ENCODE peak calls at places on chromosomes 2 and 18, in seven cellular contexts. One of them, this sample, is unnamed.

GRCh38 chr2:204315236-204315662 is 230.0 kb upstream of the PARD3B start:
- DNase-seq in lower leg skin: no peak
- DNase-seq in ovary: no peak
- DNase-seq in right lobe of liver: peak
- DNase-seq in body of pancreas: no peak
- DNase-seq in esophagus squamous epithelium: no peak
- DNase-seq in HCT116: no peak
- DNase-seq in this sample: no peak

GRCh38 chr2:3430211-3430610 is 50.7 kb downstream of the TRAPPC12 start:
- DNase-seq in lower leg skin: no peak
- DNase-seq in ovary: no peak
- DNase-seq in right lobe of liver: no peak
- DNase-seq in body of pancreas: no peak
- DNase-seq in esophagus squamous epithelium: no peak
- DNase-seq in HCT116: no peak
- DNase-seq in this sample: no peak

GRCh38 chr18:79385749-79386341 is 9.9 kb upstream of the NFATC1 start:
- DNase-seq in lower leg skin: peak
- DNase-seq in ovary: no peak
- DNase-seq in right lobe of liver: no peak
- DNase-seq in body of pancreas: no peak
- DNase-seq in esophagus squamous epithelium: no peak
- DNase-seq in HCT116: no peak
- DNase-seq in this sample: no peak

GRCh38 chr2:223416826-223417610 is 185.1 kb downstream of the SCG2 start:
- DNase-seq in lower leg skin: no peak
- DNase-seq in ovary: no peak
- DNase-seq in right lobe of liver: no peak
- DNase-seq in body of pancreas: no peak
- DNase-seq in esophagus squamous epithelium: no peak
- DNase-seq in HCT116: no peak
- DNase-seq in this sample: no peak

GRCh38 chr2:127106457-127106997 is 427 bp downstream of the BIN1 start:
- DNase-seq in lower leg skin: peak
- DNase-seq in ovary: peak
- DNase-seq in right lobe of liver: peak
- DNase-seq in body of pancreas: peak
- DNase-seq in esophagus squamous epithelium: no peak
- DNase-seq in HCT116: no peak
- DNase-seq in this sample: no peak

GRCh38 chr18:12011962-12012549 is 30.7 kb downstream of the IMPA2 start:
- DNase-seq in lower leg skin: no peak
- DNase-seq in ovary: no peak
- DNase-seq in right lobe of liver: no peak
- DNase-seq in body of pancreas: peak
- DNase-seq in esophagus squamous epithelium: no peak
- DNase-seq in HCT116: no peak
- DNase-seq in this sample: no peak

GRCh38 chr2:206392118-206392517 is 51.2 kb upstream of the ADAM23 start:
- DNase-seq in lower leg skin: no peak
- DNase-seq in ovary: no peak
- DNase-seq in right lobe of liver: no peak
- DNase-seq in body of pancreas: peak
- DNase-seq in esophagus squamous epithelium: no peak
- DNase-seq in HCT116: peak
- DNase-seq in this sample: no peak

GRCh38 chr2:240685771-240686371 is 3.2 kb upstream of the AQP12B start:
- DNase-seq in lower leg skin: peak
- DNase-seq in ovary: no peak
- DNase-seq in right lobe of liver: peak
- DNase-seq in body of pancreas: peak
- DNase-seq in esophagus squamous epithelium: no peak
- DNase-seq in HCT116: no peak
- DNase-seq in this sample: no peak

GRCh38 chr18:40055262-40055661 is 1899.8 kb upstream of the PIK3C3 start:
- DNase-seq in lower leg skin: no peak
- DNase-seq in ovary: no peak
- DNase-seq in right lobe of liver: no peak
- DNase-seq in body of pancreas: no peak
- DNase-seq in esophagus squamous epithelium: no peak
- DNase-seq in HCT116: no peak
- DNase-seq in this sample: no peak

GRCh38 chr18:7941533-7941932 is 374.4 kb downstream of the PTPRM start:
- DNase-seq in lower leg skin: no peak
- DNase-seq in ovary: no peak
- DNase-seq in right lobe of liver: no peak
- DNase-seq in body of pancreas: peak
- DNase-seq in esophagus squamous epithelium: no peak
- DNase-seq in HCT116: no peak
- DNase-seq in this sample: no peak

GRCh38 chr2:226671177-226671676 is 128.4 kb downstream of the IRS1 start:
- DNase-seq in lower leg skin: no peak
- DNase-seq in ovary: no peak
- DNase-seq in right lobe of liver: no peak
- DNase-seq in body of pancreas: no peak
- DNase-seq in esophagus squamous epithelium: no peak
- DNase-seq in HCT116: no peak
- DNase-seq in this sample: no peak

GRCh38 chr2:157504623-157505022 is 60.7 kb upstream of the CYTIP start:
- DNase-seq in lower leg skin: no peak
- DNase-seq in ovary: no peak
- DNase-seq in right lobe of liver: no peak
- DNase-seq in body of pancreas: no peak
- DNase-seq in esophagus squamous epithelium: no peak
- DNase-seq in HCT116: no peak
- DNase-seq in this sample: no peak

GRCh38 chr2:86825020-86825727 is 34.5 kb upstream of the CD8A start:
- DNase-seq in lower leg skin: no peak
- DNase-seq in ovary: no peak
- DNase-seq in right lobe of liver: no peak
- DNase-seq in body of pancreas: no peak
- DNase-seq in esophagus squamous epithelium: no peak
- DNase-seq in HCT116: no peak
- DNase-seq in this sample: no peak

GRCh38 chr18:28073658-28074057 is 103.3 kb downstream of the CDH2 start:
- DNase-seq in lower leg skin: no peak
- DNase-seq in ovary: no peak
- DNase-seq in right lobe of liver: no peak
- DNase-seq in body of pancreas: no peak
- DNase-seq in esophagus squamous epithelium: no peak
- DNase-seq in HCT116: no peak
- DNase-seq in this sample: no peak

GRCh38 chr2:30267576-30267975 is 36.2 kb downstream of the LBH start:
- DNase-seq in lower leg skin: no peak
- DNase-seq in ovary: no peak
- DNase-seq in right lobe of liver: no peak
- DNase-seq in body of pancreas: no peak
- DNase-seq in esophagus squamous epithelium: no peak
- DNase-seq in HCT116: no peak
- DNase-seq in this sample: no peak

GRCh38 chr18:50973367-50974126 is 5.7 kb downstream of the ELAC1 start:
- DNase-seq in lower leg skin: no peak
- DNase-seq in ovary: no peak
- DNase-seq in right lobe of liver: no peak
- DNase-seq in body of pancreas: no peak
- DNase-seq in esophagus squamous epithelium: no peak
- DNase-seq in HCT116: no peak
- DNase-seq in this sample: no peak

GRCh38 chr2:172275239-172275638 is 152.1 kb upstream of the ITGA6 start:
- DNase-seq in lower leg skin: no peak
- DNase-seq in ovary: no peak
- DNase-seq in right lobe of liver: no peak
- DNase-seq in body of pancreas: no peak
- DNase-seq in esophagus squamous epithelium: no peak
- DNase-seq in HCT116: no peak
- DNase-seq in this sample: no peak

GRCh38 chr2:128315122-128315828 is 3.4 kb downstream of the HS6ST1 start:
- DNase-seq in lower leg skin: peak
- DNase-seq in ovary: no peak
- DNase-seq in right lobe of liver: no peak
- DNase-seq in body of pancreas: peak
- DNase-seq in esophagus squamous epithelium: no peak
- DNase-seq in HCT116: no peak
- DNase-seq in this sample: peak

GRCh38 chr2:157339965-157340655 is 14.5 kb upstream of the ERMN start:
- DNase-seq in lower leg skin: no peak
- DNase-seq in ovary: no peak
- DNase-seq in right lobe of liver: no peak
- DNase-seq in body of pancreas: no peak
- DNase-seq in esophagus squamous epithelium: no peak
- DNase-seq in HCT116: no peak
- DNase-seq in this sample: no peak

GRCh38 chr2:157291018-157291417 is 33.5 kb downstream of the GALNT5 start:
- DNase-seq in lower leg skin: no peak
- DNase-seq in ovary: no peak
- DNase-seq in right lobe of liver: no peak
- DNase-seq in body of pancreas: no peak
- DNase-seq in esophagus squamous epithelium: no peak
- DNase-seq in HCT116: no peak
- DNase-seq in this sample: no peak

GRCh38 chr18:67705748-67706147 is 189.2 kb upstream of the DSEL start:
- DNase-seq in lower leg skin: no peak
- DNase-seq in ovary: no peak
- DNase-seq in right lobe of liver: no peak
- DNase-seq in body of pancreas: no peak
- DNase-seq in esophagus squamous epithelium: no peak
- DNase-seq in HCT116: no peak
- DNase-seq in this sample: no peak

DNA sequence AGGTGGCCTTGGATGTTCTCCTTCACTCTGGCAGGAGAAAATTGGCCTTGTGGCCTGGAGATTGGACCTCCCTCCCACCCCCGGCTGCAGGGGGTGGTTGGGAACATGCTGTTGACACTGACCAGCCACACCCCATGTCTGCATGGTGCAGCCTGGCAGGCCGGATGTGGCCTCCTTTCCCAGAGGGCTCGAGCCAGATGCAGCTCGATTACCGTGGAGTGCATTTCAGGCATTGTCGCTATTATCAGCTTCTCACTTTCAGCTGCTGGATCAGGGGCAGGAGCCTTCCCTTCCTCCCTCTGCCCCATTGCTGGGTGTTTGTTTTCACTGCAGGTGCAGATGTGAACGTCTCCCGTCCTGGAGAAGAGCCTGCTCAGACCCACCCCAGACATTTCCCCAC is 211.0 kb upstream of the SIX2 start:
- DNase-seq in lower leg skin: no peak
- DNase-seq in ovary: no peak
- DNase-seq in right lobe of liver: no peak
- DNase-seq in body of pancreas: no peak
- DNase-seq in esophagus squamous epithelium: no peak
- DNase-seq in HCT116: no peak
- DNase-seq in this sample: no peak
- H3K4me3 ChIP-seq in lower leg skin: no peak
- H3K4me3 ChIP-seq in ovary: no peak
- H3K4me3 ChIP-seq in right lobe of liver: no peak
- H3K4me3 ChIP-seq in body of pancreas: no peak
- H3K4me3 ChIP-seq in esophagus squamous epithelium: no peak
- H3K4me3 ChIP-seq in HCT116: no peak
- H3K4me3 ChIP-seq in this sample: no peak

GRCh38 chr18:3449702-3450357 is at the start of gene TGIF1:
- DNase-seq in lower leg skin: peak
- DNase-seq in ovary: peak
- DNase-seq in right lobe of liver: peak
- DNase-seq in body of pancreas: peak
- DNase-seq in esophagus squamous epithelium: peak
- DNase-seq in HCT116: peak
- DNase-seq in this sample: peak
- TF ChIP-seq POLR2A in lower leg skin: peak
- TF ChIP-seq POLR2A in ovary: peak
- TF ChIP-seq POLR2A in right lobe of liver: peak
- TF ChIP-seq POLR2A in body of pancreas: peak
- TF ChIP-seq POLR2A in esophagus squamous epithelium: peak
- TF ChIP-seq POLR2A in HCT116: peak
- TF ChIP-seq POLR2A in this sample: peak

DNA sequence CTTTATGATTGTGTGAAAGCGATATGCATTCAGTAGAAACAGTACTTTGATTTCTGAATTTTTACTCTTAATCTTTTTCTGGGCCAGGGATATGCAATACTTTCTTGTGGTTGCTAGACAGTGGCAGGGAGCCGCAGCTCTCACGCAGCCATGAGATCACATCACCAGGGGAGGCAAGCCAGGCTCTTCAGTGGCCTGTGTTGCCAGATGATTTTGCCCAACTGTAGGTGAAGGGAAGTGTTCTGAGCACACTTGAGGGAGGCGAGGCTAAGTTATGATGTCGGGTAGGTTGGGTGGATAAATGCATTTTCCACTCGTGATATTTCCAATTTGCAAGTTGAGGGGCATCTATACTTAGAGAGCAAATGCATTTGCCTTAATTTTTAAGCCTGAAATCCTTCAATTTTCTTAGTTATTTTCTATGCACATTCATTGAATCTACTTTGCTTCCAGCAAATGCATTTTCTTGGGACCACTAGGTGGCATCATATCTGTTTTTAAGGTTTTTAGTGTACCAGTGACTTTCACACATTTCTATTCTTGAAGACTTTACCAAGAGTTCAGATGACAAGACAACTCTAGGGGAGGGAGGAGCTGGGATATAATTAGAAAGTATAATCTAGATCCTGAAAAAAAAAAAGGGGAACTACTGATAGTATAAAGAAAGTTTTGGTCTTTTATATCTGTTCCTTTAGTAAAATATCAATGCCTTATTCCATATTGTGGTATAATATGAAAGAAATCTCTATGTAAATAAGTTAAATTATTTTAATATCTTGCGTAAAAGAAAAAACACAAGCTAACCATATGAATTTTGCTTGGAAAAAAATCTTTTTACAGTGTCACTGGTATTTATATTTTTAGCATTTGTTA is 643.3 kb downstream of the SOCS6 start:
- DNase-seq in lower leg skin: no peak
- DNase-seq in ovary: no peak
- DNase-seq in right lobe of liver: no peak
- DNase-seq in body of pancreas: no peak
- DNase-seq in esophagus squamous epithelium: no peak
- DNase-seq in HCT116: no peak
- DNase-seq in this sample: peak
- TF ChIP-seq CTCF in lower leg skin: no peak
- TF ChIP-seq CTCF in ovary: no peak
- TF ChIP-seq CTCF in right lobe of liver: peak
- TF ChIP-seq CTCF in body of pancreas: no peak
- TF ChIP-seq CTCF in esophagus squamous epithelium: peak
- TF ChIP-seq CTCF in HCT116: peak
- TF ChIP-seq CTCF in this sample: peak

DNA sequence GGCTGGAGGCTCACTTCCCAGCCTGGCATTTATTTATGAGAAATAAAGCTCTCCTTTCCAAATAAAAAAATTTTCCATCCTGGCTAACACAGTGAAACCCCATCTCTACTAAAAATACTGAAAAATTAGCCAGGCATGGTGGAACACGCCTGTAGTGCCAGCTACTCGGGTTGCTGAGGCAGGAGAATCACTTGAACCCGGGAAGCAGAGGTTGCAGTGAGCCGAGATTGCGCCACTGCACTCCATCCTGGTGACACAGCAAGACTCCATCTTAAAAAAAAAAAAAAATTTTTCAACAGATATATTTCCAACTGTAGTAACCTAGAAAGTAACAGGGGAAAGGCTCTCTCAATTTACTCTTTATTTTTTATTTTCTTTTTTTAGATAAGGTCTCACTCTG is 6.1 kb upstream of the PCBP1 start:
- DNase-seq in lower leg skin: peak
- DNase-seq in ovary: no peak
- DNase-seq in right lobe of liver: no peak
- DNase-seq in body of pancreas: no peak
- DNase-seq in esophagus squamous epithelium: no peak
- DNase-seq in HCT116: no peak
- DNase-seq in this sample: no peak
- H3K4me3 ChIP-seq in lower leg skin: no peak
- H3K4me3 ChIP-seq in ovary: no peak
- H3K4me3 ChIP-seq in right lobe of liver: no peak
- H3K4me3 ChIP-seq in body of pancreas: no peak
- H3K4me3 ChIP-seq in esophagus squamous epithelium: no peak
- H3K4me3 ChIP-seq in HCT116: no peak
- H3K4me3 ChIP-seq in this sample: no peak